ENCODE peak calls at places on chromosome 2, in seven cellular contexts. I is neural crest cell, W is colonic mucosa, Z is ovary, V is fibroblast of lung, D is HFFc6, E is fibroblast of mammary gland. O is an unnamed sample.

GRCh38 chr2:112724611-112725525 is 4.0 kb downstream of the NT5DC4 start:
- DNase-seq in I (no peak), D (no peak), Z (no peak), W (no peak), V (no peak), E (no peak), O (peak; percentile 33)

GRCh38 chr2:46574457-46575354 is 95.3 kb downstream of the TMEM247 start:
- DNase-seq in Z (no peak), E (no peak), W (no peak), V (peak; percentile 25), D (no peak), I (no peak), O (no peak)

GRCh38 chr2:75483878-75484277 is 76.9 kb downstream of the EVA1A start:
- DNase-seq in Z (no peak), D (no peak), I (no peak), V (no peak), W (no peak), E (no peak), O (no peak)

GRCh38 chr2:86193901-86194567 is 1.2 kb downstream of the IMMT start:
- DNase-seq in D (no peak), W (no peak), Z (no peak), E (no peak), I (no peak), V (no peak), O (peak; percentile 11)

GRCh38 chr2:20062615-20063545 is 11.5 kb upstream of the LAPTM4A start:
- DNase-seq in Z (no peak), W (no peak), I (no peak), D (peak; percentile 29), V (peak; percentile 97), E (peak; percentile 92), O (no peak)

GRCh38 chr2:69917854-69918253 is 2.9 kb downstream of the MXD1 start:
- DNase-seq in Z (no peak), I (no peak), V (peak; percentile 88), W (no peak), D (peak; percentile 78), E (peak; percentile 88), O (peak; percentile 87)

GRCh38 chr2:136420346-136420745 is 302.4 kb upstream of the CXCR4 start:
- DNase-seq in E (no peak), V (no peak), D (no peak), I (no peak), Z (no peak), W (no peak), O (no peak)

GRCh38 chr2:84493494-84493893 is 22.8 kb upstream of the DNAH6 start:
- DNase-seq in Z (no peak), W (no peak), I (no peak), E (peak; percentile 88), V (peak; percentile 81), D (peak; percentile 88), O (peak; percentile 59)

GRCh38 chr2:188582206-188582605 is 290.5 kb downstream of the GULP1 start:
- DNase-seq in W (no peak), I (no peak), V (no peak), D (no peak), Z (no peak), E (peak; percentile 53), O (no peak)

GRCh38 chr2:73110622-73111299 is 2.0 kb downstream of the RAB11FIP5 start:
- DNase-seq in D (no peak), E (peak; percentile 62), Z (no peak), W (peak; percentile 51), I (no peak), V (peak; percentile 34), O (no peak)

GRCh38 chr2:156125018-156125417 is 207.5 kb downstream of the NR4A2 start:
- DNase-seq in D (no peak), W (no peak), V (no peak), I (no peak), E (no peak), Z (no peak), O (no peak)

GRCh38 chr2:241842620-241843211 is 16.0 kb downstream of the PDCD1 start:
- DNase-seq in I (no peak), W (no peak), Z (no peak), V (no peak), E (no peak), D (no peak), O (no peak)

GRCh38 chr2:127651381-127651809 is 5.4 kb downstream of the GPR17 start:
- DNase-seq in V (no peak), W (no peak), Z (no peak), I (no peak), E (no peak), D (no peak), O (no peak)

GRCh38 chr2:198873771-198874501 is 583.8 kb downstream of the SATB2 start:
- DNase-seq in I (no peak), E (peak; percentile 25), D (no peak), V (peak; percentile 72), Z (no peak), W (no peak), O (no peak)

GRCh38 chr2:177154809-177155208 is 57.8 kb upstream of the HNRNPA3 start:
- DNase-seq in Z (no peak), W (no peak), D (no peak), I (no peak), E (no peak), V (no peak), O (no peak)

GRCh38 chr2:212124597-212124996 is 414.0 kb downstream of the ERBB4 start:
- DNase-seq in Z (no peak), D (no peak), V (peak; percentile 14), I (no peak), W (no peak), E (no peak), O (peak; percentile 14)

GRCh38 chr2:37851828-37852584 is 73.1 kb upstream of the RMDN2 start:
- DNase-seq in I (no peak), Z (no peak), W (no peak), D (no peak), E (no peak), V (no peak), O (no peak)

GRCh38 chr2:33033524-33034150 is 86.9 kb downstream of the LTBP1 start:
- DNase-seq in W (no peak), D (peak; percentile 70), E (peak; percentile 70), Z (no peak), I (no peak), V (peak; percentile 84), O (peak; percentile 45)

GRCh38 chr2:235027558-235028214 is 75.9 kb downstream of the SH3BP4 start:
- DNase-seq in E (peak; percentile 83), Z (no peak), W (no peak), I (no peak), D (peak; percentile 80), V (peak; percentile 76), O (peak; percentile 92)

GRCh38 chr2:73827018-73827417 is 1.7 kb upstream of the STAMBP start:
- DNase-seq in I (no peak), W (no peak), V (peak; percentile 61), E (peak; percentile 69), D (peak; percentile 25), Z (no peak), O (peak; percentile 51)

GRCh38 chr2:105746177-105747080 is 1.7 kb downstream of the NCK2 start:
- DNase-seq in Z (peak; percentile 40), W (peak; percentile 90), D (no peak), E (no peak), V (no peak), I (no peak), O (peak; percentile 55)

GRCh38 chr2:118607663-118608062 is 239.8 kb downstream of the EN1 start:
- DNase-seq in I (no peak), Z (no peak), W (no peak), V (no peak), E (peak; percentile 15), D (no peak), O (no peak)

DNA sequence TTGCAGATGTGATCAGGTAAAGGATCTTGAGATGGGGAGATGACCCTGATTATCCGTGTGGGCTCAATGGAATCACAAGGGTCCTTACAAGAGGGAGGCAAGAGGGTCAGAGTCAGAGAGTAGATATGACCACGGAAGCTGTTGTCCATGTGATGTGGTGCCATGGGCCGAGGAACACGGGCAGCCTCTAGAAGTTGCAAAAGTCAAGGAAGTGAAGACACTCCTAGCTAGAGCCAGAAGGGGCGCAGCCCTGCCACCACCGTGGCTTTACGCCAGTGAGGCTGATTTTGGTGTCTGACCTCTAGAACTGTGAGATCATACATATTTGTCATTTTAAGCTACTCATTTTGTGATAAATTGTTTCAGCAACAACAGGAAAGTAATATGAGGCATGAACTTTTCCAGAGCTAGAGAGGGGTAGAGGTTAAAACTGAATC is 114.4 kb downstream of the CAPN13 start:
- DNase-seq in D (no peak), Z (no peak), E (no peak), I (no peak), W (no peak), V (no peak), O (no peak)
- TF ChIP-seq CTCF in D (no peak), Z (no peak), E (no peak), I (no peak), W (no peak), V (no peak), O (no peak)

DNA sequence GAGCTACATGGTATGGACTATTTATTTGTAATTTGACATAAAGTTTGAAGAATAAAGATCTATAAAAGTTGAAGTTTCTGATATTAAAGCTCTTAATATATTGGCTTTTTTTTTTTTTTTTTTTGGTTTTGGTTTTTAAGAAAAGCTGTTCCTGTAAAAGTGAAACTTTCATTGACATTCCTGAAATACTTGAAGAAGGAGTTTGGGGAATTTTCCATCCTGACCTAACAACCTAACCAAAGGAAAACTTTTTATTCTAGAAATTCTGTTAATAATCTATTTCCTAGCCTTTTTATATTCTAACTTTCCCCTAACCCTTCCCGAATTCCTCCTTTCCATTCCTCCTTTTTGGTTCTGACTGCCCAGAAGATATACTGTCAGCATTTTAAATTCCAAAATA is 83.7 kb downstream of the ACSL3 start:
- DNase-seq in V (no peak), D (no peak), Z (no peak), I (no peak), W (no peak), E (no peak), O (no peak)
- TF ChIP-seq CTCF in V (no peak), D (no peak), Z (no peak), I (no peak), W (no peak), E (no peak), O (no peak)

GRCh38 chr2:64609229-64609994 is 44.3 kb downstream of the SERTAD2 start:
- DNase-seq in Z (peak; percentile 58), I (peak; percentile 57), D (no peak), E (peak; percentile 39), V (peak; percentile 40), W (peak; percentile 58), O (no peak)
- TF ChIP-seq CTCF in Z (no peak), I (peak; percentile 56), D (peak; percentile 41), E (no peak), V (no peak), W (no peak), O (no peak)

DNA sequence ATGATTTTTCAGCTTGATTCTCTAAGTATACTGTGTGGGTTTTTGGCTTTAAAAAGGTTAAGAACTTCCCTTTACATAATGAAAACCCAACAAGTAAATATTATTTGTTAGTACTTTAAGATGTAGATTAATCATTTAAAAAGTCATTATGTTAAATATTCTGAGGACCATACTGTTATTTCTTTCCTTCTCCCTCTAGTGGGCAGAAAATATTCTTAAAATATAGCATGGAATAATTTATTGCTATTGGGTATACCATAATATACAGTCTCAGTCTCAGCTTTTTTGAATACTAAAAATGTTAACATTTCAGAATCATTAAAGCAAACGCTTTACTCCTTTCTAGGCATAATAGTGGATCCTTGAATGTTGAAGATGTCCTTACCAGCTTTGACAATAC is 28.1 kb downstream of the CAMKMT start:
- DNase-seq in Z (no peak), I (no peak), D (no peak), E (no peak), V (peak; percentile 5), W (no peak), O (no peak)
- TF ChIP-seq CTCF in Z (no peak), I (peak; percentile 53), D (peak; percentile 77), E (peak; percentile 38), V (no peak), W (peak; percentile 19), O (no peak)